ENCODE peak calls at places on chromosome 17, in four cellular contexts. I, X, Z and Q are unnamed samples.

GRCh38 chr17:62899349-62899748 is 66.7 kb upstream of the TANC2 start:
- DNase-seq in Z (no peak), X (no peak), I (no peak), Q (no peak)

GRCh38 chr17:3976675-3977171 is 12.5 kb upstream of the ATP2A3 start:
- DNase-seq in I (no peak), Z (no peak), X (no peak), Q (peak)

GRCh38 chr17:81419886-81420768 is 24.9 kb downstream of the BAHCC1 start:
- DNase-seq in X (no peak), I (no peak), Z (no peak), Q (no peak)

GRCh38 chr17:47264171-47264570 is 10.5 kb downstream of the ITGB3 start:
- DNase-seq in I (no peak), X (no peak), Z (no peak), Q (no peak)

GRCh38 chr17:82486186-82487084 is 27.9 kb downstream of the NARF start:
- DNase-seq in X (no peak), Z (no peak), I (no peak), Q (no peak)

GRCh38 chr17:81365601-81366585 is 29.4 kb upstream of the BAHCC1 start:
- DNase-seq in I (no peak), Z (peak), X (no peak), Q (peak)

GRCh38 chr17:30291571-30292489 is at the start of gene BLMH:
- DNase-seq in I (peak), Z (peak), X (peak), Q (peak)

GRCh38 chr17:19744922-19745757 is 3.0 kb downstream of the ALDH3A1 start:
- DNase-seq in X (peak), Z (peak), I (peak), Q (peak)

GRCh38 chr17:59494757-59495368 is 70.5 kb upstream of the DHX40 start:
- DNase-seq in Z (no peak), X (no peak), I (no peak), Q (no peak)

GRCh38 chr17:2044263-2044894 is 2.6 kb downstream of the OVCA2 start:
- DNase-seq in I (no peak), X (no peak), Z (no peak), Q (no peak)

GRCh38 chr17:82839617-82840292 is at the start of gene ZNF750:
- DNase-seq in X (no peak), Z (no peak), I (no peak), Q (no peak)

GRCh38 chr17:38685485-38685884 is 10.7 kb upstream of the EPOP start:
- DNase-seq in X (no peak), Z (no peak), I (no peak), Q (no peak)

GRCh38 chr17:44557653-44558285 is 485 bp downstream of the FZD2 start:
- DNase-seq in X (no peak), Z (peak), I (peak), Q (no peak)

GRCh38 chr17:9825751-9826150 is at the start of gene GLP2R:
- DNase-seq in I (no peak), X (no peak), Z (no peak), Q (no peak)

GRCh38 chr17:27384261-27384701 is 72.0 kb upstream of the KSR1 start:
- DNase-seq in Z (no peak), I (peak), X (no peak), Q (peak)

GRCh38 chr17:29722411-29723198 is 99.9 kb upstream of the CORO6 start:
- DNase-seq in I (no peak), X (no peak), Z (peak), Q (no peak)

GRCh38 chr17:55625516-55625915 is 97.1 kb downstream of the TMEM100 start:
- DNase-seq in X (no peak), I (no peak), Z (peak), Q (no peak)

GRCh38 chr17:80381416-80381923 is 33.5 kb upstream of the ENDOV start:
- DNase-seq in X (no peak), Z (no peak), I (no peak), Q (no peak)

GRCh38 chr17:57561072-57561861 is 183.8 kb downstream of the CCDC182 start:
- DNase-seq in Z (no peak), X (no peak), I (no peak), Q (no peak)